ENCODE peak calls at places on chromosomes 5 and 9, in ten cellular contexts. S is IMR-90, B is H1, D is PC-9, P is neural progenitor cell, J is HepG2, U is endothelial cell of umbilical vein, O is SK-N-SH, W is GM23248, Z is astrocyte. F is an unnamed sample. For H3K27me3, the result is how much of the 10 kb centered on the place peaks cover.

GRCh38 chr5:81334304-81335061 is 33.1 kb downstream of the ZCCHC9 start:
- DNase-seq in S (no peak), B (no peak), D (no peak), P (no peak), J (no peak), U (no peak), O (no peak), W (no peak), Z (no peak), F (no peak)

GRCh38 chr5:176379881-176380280 is 8.5 kb downstream of the NOP16 start:
- DNase-seq in S (no peak), B (no peak), D (no peak), P (no peak), J (no peak), U (no peak), O (no peak), W (no peak), Z (no peak), F (no peak)

GRCh38 chr9:113682297-113682771 is 193.8 kb upstream of the ZNF618 start:
- DNase-seq in S (peak), B (peak), D (no peak), P (peak), J (peak), U (peak), O (peak), W (peak), Z (peak), F (peak)

GRCh38 chr5:125227333-125228075 is 481.1 kb upstream of the ZNF608 start:
- DNase-seq in S (peak), B (peak), D (no peak), P (peak), J (no peak), U (peak), O (peak), W (peak), Z (peak), F (no peak)

GRCh38 chr5:143501176-143501840 is 97.8 kb upstream of the NR3C1 start:
- DNase-seq in S (no peak), B (no peak), D (no peak), P (no peak), J (no peak), U (no peak), O (no peak), W (peak), Z (no peak), F (no peak)

GRCh38 chr9:124257865-124258764 is at the start of gene NEK6:
- DNase-seq in S (peak), B (no peak), D (no peak), P (peak), J (no peak), U (peak), O (peak), W (peak), Z (peak), F (peak)

GRCh38 chr9:12774861-12775367 is at the start of gene LURAP1L:
- DNase-seq in S (peak), B (peak), D (peak), P (peak), J (peak), U (peak), O (peak), W (peak), Z (peak), F (peak)

GRCh38 chr9:123378028-123378427 is 22.0 kb downstream of the CRB2 start:
- DNase-seq in S (no peak), B (no peak), D (no peak), P (no peak), J (no peak), U (no peak), O (no peak), W (no peak), Z (no peak), F (no peak)

GRCh38 chr9:83707768-83708514 is at the start of gene UBQLN1:
- DNase-seq in S (peak), B (peak), D (peak), P (peak), J (peak), U (peak), O (peak), W (peak), Z (peak), F (peak)

GRCh38 chr5:135451581-135452360 is at the start of gene TIFAB:
- DNase-seq in S (no peak), B (no peak), D (no peak), P (no peak), J (no peak), U (no peak), O (no peak), W (no peak), Z (no peak), F (no peak)

GRCh38 chr5:107719207-107719606 is 48.5 kb upstream of the EFNA5 start:
- DNase-seq in S (no peak), B (no peak), D (no peak), P (no peak), J (no peak), U (no peak), O (no peak), W (no peak), Z (no peak), F (no peak)

GRCh38 chr9:133707065-133707760 is 30.9 kb downstream of the SARDH start:
- DNase-seq in S (peak), B (no peak), D (no peak), P (no peak), J (no peak), U (no peak), O (no peak), W (peak), Z (peak), F (peak)

GRCh38 chr9:26856413-26857032 is 36.1 kb downstream of the CAAP1 start:
- DNase-seq in S (peak), B (no peak), D (peak), P (peak), J (peak), U (peak), O (peak), W (peak), Z (peak), F (peak)

GRCh38 chr5:149466457-149466972 is 84.7 kb downstream of the CSNK1A1 start:
- DNase-seq in S (peak), B (no peak), D (no peak), P (no peak), J (no peak), U (no peak), O (no peak), W (peak), Z (peak), F (peak)

GRCh38 chr9:119963798-119964372 is 594.6 kb upstream of the BRINP1 start:
- DNase-seq in S (peak), B (peak), D (peak), P (peak), J (peak), U (no peak), O (peak), W (peak), Z (peak), F (peak)

GRCh38 chr9:4596165-4596922 is 65.8 kb upstream of the PLPP6 start:
- DNase-seq in S (no peak), B (no peak), D (no peak), P (peak), J (no peak), U (peak), O (no peak), W (no peak), Z (no peak), F (no peak)

GRCh38 chr9:21983509-21983908 is 10.7 kb downstream of the CDKN2A start:
- DNase-seq in S (no peak), B (no peak), D (no peak), P (no peak), J (no peak), U (no peak), O (no peak), W (no peak), Z (no peak), F (no peak)

GRCh38 chr5:100456615-100457014 is 78.6 kb upstream of the FAM174A start:
- DNase-seq in S (no peak), B (no peak), D (no peak), P (no peak), J (no peak), U (no peak), O (no peak), W (no peak), Z (no peak), F (no peak)

GRCh38 chr9:38641985-38642864 is 21.8 kb upstream of the ANKRD18A start:
- DNase-seq in S (peak), B (peak), D (no peak), P (peak), J (peak), U (peak), O (peak), W (peak), Z (peak), F (peak)

GRCh38 chr5:117594165-117594564 is 1019.5 kb upstream of the SEMA6A start:
- DNase-seq in S (no peak), B (no peak), D (no peak), P (peak), J (no peak), U (no peak), O (no peak), W (no peak), Z (no peak), F (no peak)

GRCh38 chr5:13356226-13356625 is 588.3 kb downstream of the DNAH5 start:
- DNase-seq in S (no peak), B (no peak), D (no peak), P (no peak), J (no peak), U (no peak), O (no peak), W (no peak), Z (peak), F (no peak)

GRCh38 chr5:55172051-55172899 is 702 bp downstream of the CDC20B start:
- DNase-seq in S (peak), B (no peak), D (peak), P (peak), J (peak), U (peak), O (peak), W (peak), Z (peak), F (peak)

GRCh38 chr9:93906182-93906880 is 48.8 kb downstream of the BARX1 start:
- DNase-seq in S (no peak), B (no peak), D (no peak), P (no peak), J (no peak), U (no peak), O (no peak), W (no peak), Z (no peak), F (no peak)

GRCh38 chr5:14261237-14261636 is 118.1 kb downstream of the TRIO start:
- DNase-seq in S (no peak), B (no peak), D (no peak), P (peak), J (no peak), U (no peak), O (no peak), W (no peak), Z (no peak), F (no peak)

GRCh38 chr5:154945695-154946301 is 4.9 kb downstream of the MRPL22 start:
- DNase-seq in S (peak), B (no peak), D (no peak), P (peak), J (no peak), U (peak), O (peak), W (peak), Z (no peak), F (no peak)

GRCh38 chr5:115946655-115947054 is 15.6 kb upstream of the LVRN start:
- DNase-seq in S (peak), B (no peak), D (no peak), P (no peak), J (no peak), U (no peak), O (no peak), W (peak), Z (no peak), F (peak)

GRCh38 chr9:15763371-15763770 is 210.5 kb downstream of the CCDC171 start:
- DNase-seq in S (no peak), B (no peak), D (no peak), P (no peak), J (no peak), U (no peak), O (no peak), W (no peak), Z (no peak), F (no peak)

GRCh38 chr9:86175743-86176456 is 76.5 kb upstream of the GOLM1 start:
- DNase-seq in S (no peak), B (no peak), D (peak), P (no peak), J (no peak), U (no peak), O (peak), W (no peak), Z (no peak), F (no peak)

GRCh38 chr5:135204151-135204600 is 170.1 kb upstream of the PITX1 start:
- DNase-seq in S (peak), B (no peak), D (no peak), P (peak), J (peak), U (peak), O (peak), W (peak), Z (peak), F (no peak)

GRCh38 chr5:143248822-143249579 is 154.5 kb downstream of the NR3C1 start:
- DNase-seq in S (peak), B (no peak), D (peak), P (no peak), J (peak), U (no peak), O (no peak), W (peak), Z (peak), F (peak)

GRCh38 chr9:92752812-92753404 is 11.7 kb downstream of the BICD2 start:
- DNase-seq in S (no peak), B (no peak), D (no peak), P (no peak), J (no peak), U (peak), O (no peak), W (no peak), Z (no peak), F (no peak)

GRCh38 chr5:169945831-169946261 is 34.4 kb downstream of the INSYN2B start:
- DNase-seq in S (peak), B (peak), D (peak), P (peak), J (no peak), U (peak), O (peak), W (peak), Z (peak), F (peak)

GRCh38 chr5:1799110-1799601 is 481 bp downstream of the MRPL36 start:
- DNase-seq in S (peak), B (no peak), D (no peak), P (peak), J (peak), U (peak), O (no peak), W (peak), Z (no peak), F (peak)

GRCh38 chr5:135232958-135233357 is 166.1 kb downstream of the MACROH2A1 start:
- DNase-seq in S (no peak), B (no peak), D (no peak), P (no peak), J (no peak), U (no peak), O (no peak), W (peak), Z (no peak), F (no peak)

GRCh38 chr9:110742741-110743371 is 74.3 kb downstream of the MUSK start:
- DNase-seq in S (peak), B (no peak), D (no peak), P (peak), J (no peak), U (peak), O (no peak), W (peak), Z (peak), F (no peak)

GRCh38 chr5:36444582-36444999 is 142.9 kb upstream of the RANBP3L start:
- DNase-seq in S (no peak), B (no peak), D (peak), P (no peak), J (no peak), U (no peak), O (no peak), W (peak), Z (peak), F (no peak)

DNA sequence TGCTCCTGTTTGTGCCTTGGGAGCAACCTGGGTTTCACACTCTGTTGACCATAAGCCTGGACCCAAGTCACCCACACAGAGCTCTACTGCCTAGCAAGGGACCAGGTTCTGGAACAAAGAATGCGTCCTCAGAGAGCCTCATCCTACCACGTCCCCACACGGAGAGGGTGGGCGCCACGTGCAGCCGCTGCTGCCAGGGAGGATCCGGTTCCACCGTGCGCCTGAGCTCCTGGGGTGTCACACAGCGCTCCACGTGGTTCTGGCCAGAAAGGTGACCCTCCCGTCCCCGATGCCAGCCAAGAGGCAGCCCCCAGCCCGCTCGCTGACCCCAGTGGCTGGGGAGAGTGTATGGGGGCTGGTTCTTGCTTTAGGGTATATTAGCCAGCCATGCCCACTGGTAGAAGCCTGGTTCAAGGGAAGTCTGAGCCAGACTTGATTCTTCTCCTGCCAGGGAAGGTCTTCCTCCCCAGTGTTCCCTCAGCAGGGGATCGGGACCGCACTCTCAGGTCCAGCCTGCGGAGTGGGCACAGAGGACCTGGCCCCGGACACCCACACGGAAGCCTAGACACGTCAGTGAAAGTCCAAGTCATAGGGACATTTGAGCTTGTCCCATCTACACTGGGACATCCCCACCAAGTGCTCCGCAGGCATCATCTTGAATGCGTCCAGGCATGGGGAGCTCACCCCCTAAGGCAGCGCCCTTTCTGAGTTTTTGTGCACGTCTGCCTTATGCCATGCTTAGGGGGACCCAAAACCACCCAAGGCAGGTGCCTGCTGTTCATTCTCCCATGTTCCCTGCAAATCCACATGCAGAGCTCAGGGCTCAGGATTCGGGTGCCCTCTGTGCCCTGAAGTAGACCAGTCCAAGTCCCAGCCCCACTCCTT is 2.4 kb downstream of the FCN1 start:
- DNase-seq in S (no peak), B (no peak), D (no peak), P (no peak), J (no peak), U (no peak), O (no peak), W (no peak), Z (no peak), F (no peak)
- H3K4me3 ChIP-seq in S (no peak), B (no peak), D (no peak), P (no peak), J (no peak), U (no peak), O (no peak), W (no peak), Z (no peak), F (no peak)

GRCh38 chr9:136978073-136978864 is 965 bp downstream of the PTGDS start:
- DNase-seq in S (peak), B (peak), D (no peak), P (peak), J (no peak), U (peak), O (peak), W (peak), Z (no peak), F (no peak)
- H2AFZ ChIP-seq in S (peak), B (no peak), D (no peak), P (peak), J (no peak), U (peak), O (peak), W (peak), Z (peak), F (peak)

DNA sequence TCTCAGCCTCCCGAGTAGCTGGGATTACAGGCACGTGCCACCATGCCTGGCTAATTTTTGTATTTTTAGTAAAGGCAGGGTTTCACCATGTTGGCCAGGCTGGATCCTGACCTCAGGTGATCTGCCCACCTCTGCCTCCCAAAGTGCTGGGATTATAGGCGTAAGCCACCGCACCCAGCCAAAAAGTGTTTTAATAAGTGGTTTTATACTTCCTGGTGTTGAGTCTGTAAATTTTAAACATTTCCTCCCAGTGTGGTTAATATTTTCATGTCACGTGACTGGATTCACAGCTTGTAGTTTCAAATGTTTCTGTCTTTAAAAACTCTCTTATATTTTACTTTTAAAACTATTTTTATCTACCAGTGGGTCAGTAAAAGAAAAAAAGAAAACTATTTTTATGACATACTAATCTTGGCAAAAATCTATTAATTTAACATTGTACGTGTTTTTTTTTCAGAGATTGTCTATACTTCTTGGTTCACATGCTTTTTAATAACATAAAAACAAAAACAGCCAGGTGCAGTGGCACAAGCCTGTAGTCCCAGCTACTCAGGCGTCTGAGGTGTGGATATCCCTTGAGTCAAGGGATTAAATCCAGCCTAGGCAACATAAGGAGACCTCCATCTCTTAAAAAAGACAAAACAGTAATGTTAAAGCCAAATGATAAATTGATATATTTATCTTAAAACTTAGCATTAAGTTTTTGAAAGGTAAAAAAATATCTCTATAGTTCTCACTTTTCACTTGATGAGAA is 117.1 kb downstream of the DMXL1 start:
- DNase-seq in S (no peak), B (no peak), D (no peak), P (no peak), J (no peak), U (no peak), O (no peak), W (no peak), Z (no peak), F (no peak)
- H3K27me3 ChIP-seq in S (under half), B (under half), D (under half), P (under half), J (under half), U (under half), O (under half), W (under half), Z (under half), F (under half)

DNA sequence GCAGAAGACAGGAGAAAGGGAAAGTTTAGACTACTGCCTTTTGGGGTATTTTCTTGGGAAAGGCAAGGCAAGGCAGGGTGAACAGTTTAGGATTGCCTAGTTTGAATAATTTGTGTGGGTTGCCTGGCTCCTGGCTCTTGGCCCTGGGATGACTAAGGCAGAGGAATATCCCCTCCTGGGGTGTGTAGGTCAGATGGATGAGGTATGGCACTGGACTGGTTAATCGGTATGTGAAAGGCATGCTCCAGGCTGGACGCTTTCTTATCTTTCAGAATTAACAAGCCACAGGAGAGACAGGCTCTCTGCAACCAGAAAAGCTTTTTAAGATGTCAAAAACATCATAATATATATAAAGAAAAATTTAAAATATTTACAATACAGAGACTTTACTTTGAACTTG is 58.6 kb downstream of the STARD4 start:
- DNase-seq in S (peak), B (no peak), D (no peak), P (no peak), J (no peak), U (no peak), O (peak), W (peak), Z (peak), F (peak)
- H3K4me3 ChIP-seq in S (no peak), B (no peak), D (no peak), P (no peak), J (no peak), U (no peak), O (peak), W (peak), Z (peak), F (no peak)

GRCh38 chr5:138337685-138338410 is at the start of gene FAM53C:
- DNase-seq in S (peak), B (peak), D (peak), P (peak), J (peak), U (peak), O (peak), W (peak), Z (peak), F (peak)
- H2AFZ ChIP-seq in S (peak), B (peak), D (peak), P (peak), J (peak), U (peak), O (peak), W (peak), Z (peak), F (peak)

F was measured in mammary epithelial cell.